ENCODE peak calls at places on chromosomes 2 and 18, in four cellular contexts. Q is uterus, P is fibroblast of lung, O is astrocyte. J is an unnamed sample.
A peak's percentile ranks its signal among the peaks of the same experiment; 100 is the strongest.

GRCh38 chr2:179963626-179964025 is 43.5 kb downstream of the CWC22 start:
- DNase-seq in O (peak; percentile 53), Q (no peak), P (peak; percentile 60), J (peak; percentile 73)

GRCh38 chr2:148810081-148810480 is 64.9 kb upstream of the KIF5C start:
- DNase-seq in O (no peak), P (no peak), Q (no peak), J (no peak)

GRCh38 chr18:23538870-23539269 is 35.6 kb downstream of the RMC1 start:
- DNase-seq in P (peak; percentile 79), Q (no peak), O (peak; percentile 74), J (no peak)

GRCh38 chr2:187075106-187076070 is 226.4 kb upstream of the ZSWIM2 start:
- DNase-seq in Q (no peak), O (no peak), P (no peak), J (peak; percentile 11)

GRCh38 chr18:55290898-55291297 is 297.1 kb downstream of the TCF4 start:
- DNase-seq in Q (no peak), O (peak; percentile 53), P (peak; percentile 67), J (peak; percentile 53)

GRCh38 chr18:48342588-48342987 is 66.6 kb downstream of the ZBTB7C start:
- DNase-seq in P (no peak), O (no peak), Q (no peak), J (no peak)

GRCh38 chr2:148557844-148558436 is 86.6 kb upstream of the EPC2 start:
- DNase-seq in Q (no peak), O (no peak), P (no peak), J (no peak)

GRCh38 chr2:118049140-118050128 is 35.6 kb upstream of the CCDC93 start:
- DNase-seq in P (peak; percentile 33), O (peak; percentile 12), Q (no peak), J (no peak)

GRCh38 chr2:75729861-75730260 is 19.1 kb upstream of the GCFC2 start:
- DNase-seq in O (no peak), P (no peak), Q (no peak), J (no peak)
- TF ChIP-seq CTCF in O (peak; percentile 27), P (no peak), Q (peak; percentile 9), J (peak; percentile 30)

GRCh38 chr2:237675326-237675725 is 47.9 kb downstream of the LRRFIP1 start:
- DNase-seq in P (no peak), O (no peak), Q (no peak), J (no peak)
- H3K4me3 ChIP-seq in P (no peak overlapping the region), O (no peak overlapping the region), Q (no peak overlapping the region), J (no peak overlapping the region)

DNA sequence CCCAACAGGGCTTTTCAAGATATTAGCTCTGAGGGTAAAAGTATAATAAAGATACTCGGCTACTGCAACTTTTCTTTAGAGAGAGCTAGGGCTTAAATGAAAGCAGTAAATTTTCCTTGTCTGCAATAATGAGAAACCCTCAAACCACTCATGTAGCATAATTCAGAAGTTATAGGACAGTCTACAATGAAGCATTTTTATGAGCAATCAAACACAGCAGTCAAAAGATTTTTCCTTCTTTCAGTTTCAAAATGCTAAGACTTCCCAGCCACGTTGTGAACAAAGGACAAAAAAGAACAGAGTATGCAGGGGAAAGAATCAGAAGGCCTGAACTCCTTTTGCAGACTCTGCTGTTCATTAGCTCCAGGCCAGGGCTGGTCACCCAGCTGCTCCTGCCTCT is 35.3 kb upstream of the CDC42EP3 start:
- DNase-seq in Q (no peak), O (no peak), P (no peak), J (no peak)
- TF ChIP-seq CTCF in Q (no peak), O (no peak), P (no peak), J (no peak)

DNA sequence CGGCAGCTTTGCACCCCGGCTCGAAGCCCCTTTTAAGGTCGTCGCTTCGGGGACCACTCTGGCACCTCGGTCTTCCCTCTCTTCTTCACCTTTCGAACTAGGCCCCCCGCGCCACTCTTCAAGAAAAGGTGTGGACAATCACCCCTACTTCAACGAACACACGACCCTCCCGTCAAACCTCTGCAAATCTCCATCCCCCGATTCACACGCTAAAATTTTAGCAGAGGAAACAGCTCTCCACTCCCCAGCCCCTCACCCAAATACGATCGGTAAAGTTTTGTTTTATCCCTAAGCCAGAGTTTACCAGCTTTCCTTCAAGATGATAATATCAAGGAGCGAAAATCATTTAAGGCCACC is 85.4 kb downstream of the RBMS1 start:
- DNase-seq in P (no peak), O (no peak), Q (no peak), J (no peak)
- H3K4me3 ChIP-seq in P (peak overlapping the region; percentile 16), O (peak overlapping the region; percentile 49), Q (peak overlapping the region; percentile 98), J (peak overlapping the region; percentile 43)

GRCh38 chr2:237760506-237761502 is 37.8 kb upstream of the RBM44 start:
- DNase-seq in O (peak; percentile 38), Q (no peak), P (peak; percentile 45), J (no peak)

GRCh38 chr2:237766334-237766733 is 32.2 kb upstream of the RBM44 start:
- DNase-seq in O (peak; percentile 72), P (peak; percentile 79), Q (no peak), J (peak; percentile 28)

GRCh38 chr2:237759176-237759575 is 39.4 kb upstream of the RBM44 start:
- DNase-seq in Q (no peak), P (no peak), O (no peak), J (no peak)

GRCh38 chr2:237765875-237766274 is 32.7 kb upstream of the RBM44 start:
- DNase-seq in P (peak; percentile 23), O (no peak), Q (no peak), J (no peak)

DNA sequence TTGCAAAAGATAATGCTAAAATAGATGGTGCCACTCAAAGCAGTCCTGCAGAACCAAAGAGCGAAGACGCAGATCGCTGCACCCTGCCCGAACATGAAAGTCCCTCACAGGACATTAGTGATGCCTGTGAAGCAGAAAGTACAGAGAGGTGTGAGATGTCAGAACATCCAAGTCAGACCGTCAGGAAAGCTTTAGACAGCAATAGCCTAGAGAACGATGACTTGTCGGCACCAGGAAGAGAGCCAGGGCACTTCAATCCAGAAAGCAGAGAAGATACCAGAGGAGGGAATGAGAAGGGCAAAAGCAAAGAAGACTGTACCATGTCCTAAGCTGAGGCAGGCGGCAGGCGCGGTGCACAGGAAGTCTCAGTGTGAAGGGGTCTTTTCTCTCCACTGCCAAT is 34.8 kb upstream of the RBM44 start:
- DNase-seq in O (no peak), P (no peak), Q (no peak), J (no peak)
- TF ChIP-seq CTCF in O (no peak), P (no peak), Q (no peak), J (no peak)

DNA sequence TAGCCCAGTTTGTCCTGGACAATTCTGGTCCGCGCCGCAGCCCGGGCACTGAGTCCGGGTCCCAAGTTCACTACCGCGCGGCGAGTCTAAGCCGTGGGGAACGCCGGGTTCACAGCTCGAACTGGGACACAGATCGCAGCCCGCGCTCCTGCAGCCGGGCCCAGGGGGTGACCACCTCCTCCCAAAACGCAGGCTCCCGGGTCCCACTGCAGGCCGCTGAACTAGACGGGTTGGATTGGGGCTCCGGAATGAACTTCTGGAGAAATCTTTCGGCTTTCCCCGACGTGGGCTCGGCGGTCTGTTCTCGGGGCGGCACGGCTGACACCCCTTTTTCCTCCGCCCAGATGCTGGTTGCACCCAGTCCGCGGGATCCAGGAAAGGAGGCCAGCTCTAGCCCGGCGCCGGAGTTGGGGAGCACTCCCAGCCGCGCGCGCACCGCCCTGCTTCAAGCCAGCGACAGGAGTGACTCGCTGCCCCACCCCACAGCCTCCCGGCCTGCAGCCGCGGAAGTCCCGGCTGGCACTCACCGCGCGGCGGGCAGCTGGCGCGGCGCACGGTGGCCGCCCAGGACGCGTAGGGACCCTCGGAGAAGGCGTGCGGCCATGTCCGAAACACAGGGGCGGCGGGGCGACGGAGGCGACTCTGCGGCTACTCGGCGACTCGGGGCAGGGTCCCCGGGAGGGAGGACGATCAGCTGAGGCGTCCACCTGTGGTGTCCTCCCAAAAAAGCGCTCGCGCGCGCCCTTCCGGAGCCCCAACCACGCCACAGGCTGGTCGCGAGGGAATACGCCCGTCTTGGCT is at the start of gene ACADL:
- DNase-seq in O (peak; percentile 35), Q (no peak), P (peak; percentile 54), J (peak; percentile 11)
- H3K4me3 ChIP-seq in O (peak within 1 kb of the TSS; percentile 69), Q (peak within 1 kb of the TSS; percentile 37), P (peak within 1 kb of the TSS; percentile 58), J (peak within 1 kb of the TSS; percentile 44)

GRCh38 chr2:10331033-10331701 is 28.5 kb downstream of the HPCAL1 start:
- DNase-seq in P (peak; percentile 66), O (peak; percentile 55), Q (peak; percentile 37), J (peak; percentile 65)
- TF ChIP-seq CTCF in P (no peak), O (no peak), Q (no peak), J (no peak)

GRCh38 chr2:176891105-176891504 is 321.5 kb upstream of the HNRNPA3 start:
- DNase-seq in P (no peak), O (no peak), Q (no peak), J (no peak)
- H3K4me3 ChIP-seq in P (no peak overlapping the region), O (no peak overlapping the region), Q (no peak overlapping the region), J (no peak overlapping the region)

GRCh38 chr2:188770296-188770695 is 203.9 kb upstream of the COL3A1 start:
- DNase-seq in O (no peak), Q (no peak), P (no peak), J (no peak)

GRCh38 chr2:188766086-188766856 is 207.9 kb upstream of the COL3A1 start:
- DNase-seq in P (peak; percentile 60), Q (no peak), O (peak; percentile 57), J (peak; percentile 51)

DNA sequence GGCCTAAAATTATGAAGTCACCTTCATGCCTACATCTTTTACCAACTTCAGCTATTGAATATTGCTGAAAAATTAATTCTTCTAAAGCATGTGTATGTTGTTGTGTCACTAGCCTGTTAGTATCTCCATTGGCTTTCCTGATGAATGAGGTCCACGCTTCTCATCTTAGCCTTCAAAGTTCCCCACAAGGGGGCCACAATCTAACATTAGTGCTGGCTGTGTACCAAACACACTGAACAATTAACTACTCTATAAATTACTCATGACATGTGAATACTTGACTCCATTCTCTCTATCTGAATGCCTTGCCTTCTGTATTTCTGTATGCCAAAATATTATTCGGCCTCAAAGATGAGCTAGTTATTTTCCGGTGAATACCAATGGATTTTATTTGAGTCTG is 208.7 kb upstream of the COL3A1 start:
- DNase-seq in Q (no peak), P (peak; percentile 68), O (peak; percentile 62), J (peak; percentile 61)
- TF ChIP-seq CTCF in Q (no peak), P (peak; percentile 4), O (peak; percentile 48), J (peak; percentile 44)

GRCh38 chr2:9675369-9676351 is 44.9 kb upstream of the YWHAQ start:
- DNase-seq in O (peak; percentile 97), Q (no peak), P (peak; percentile 97), J (peak; percentile 93)
- H3K4me3 ChIP-seq in O (peak overlapping the region; percentile 46), Q (no peak overlapping the region), P (peak overlapping the region; percentile 33), J (peak overlapping the region; percentile 30)

J was measured in fibroblast of mammary gland.